ENCODE peak calls at places on chromosomes 1 and 21, in nine cellular contexts. One of them, this sample, is unnamed.

GRCh38 chr21:35234725-35235124 is 185.6 kb upstream of the RUNX1 start:
- DNase-seq in RWPE2: no peak
- DNase-seq in AG10803: peak
- DNase-seq in hippocampal formation: no peak
- DNase-seq in LoVo: no peak
- DNase-seq in left ventricle myocardium superior: no peak
- DNase-seq in NCI-H146: no peak
- DNase-seq in NCI-H1105 treated with DMSO at 0.1 percent for 48 hours: no peak
- DNase-seq in stimulated activated naive CD8-positive, alpha-beta T cell treated with anti-CD3 and anti-CD28 coated beads, Interleukin-15, Interleukin-2, amounts not matched to agents 100 U/mL and 50 U/mL, for 24 hours: no peak
- DNase-seq in this sample: no peak

GRCh38 chr1:205834751-205835150 is 15.2 kb downstream of the PM20D1 start:
- DNase-seq in RWPE2: no peak
- DNase-seq in AG10803: no peak
- DNase-seq in hippocampal formation: no peak
- DNase-seq in LoVo: no peak
- DNase-seq in left ventricle myocardium superior: no peak
- DNase-seq in NCI-H146: no peak
- DNase-seq in NCI-H1105 treated with DMSO at 0.1 percent for 48 hours: no peak
- DNase-seq in stimulated activated naive CD8-positive, alpha-beta T cell treated with anti-CD3 and anti-CD28 coated beads, Interleukin-15, Interleukin-2, amounts not matched to agents 100 U/mL and 50 U/mL, for 24 hours: no peak
- DNase-seq in this sample: no peak

GRCh38 chr21:43866233-43866632 is 1.2 kb downstream of the AGPAT3 start:
- DNase-seq in RWPE2: no peak
- DNase-seq in AG10803: peak
- DNase-seq in hippocampal formation: peak
- DNase-seq in LoVo: peak
- DNase-seq in left ventricle myocardium superior: peak
- DNase-seq in NCI-H146: no peak
- DNase-seq in NCI-H1105 treated with DMSO at 0.1 percent for 48 hours: no peak
- DNase-seq in stimulated activated naive CD8-positive, alpha-beta T cell treated with anti-CD3 and anti-CD28 coated beads, Interleukin-15, Interleukin-2, amounts not matched to agents 100 U/mL and 50 U/mL, for 24 hours: peak
- DNase-seq in this sample: peak

GRCh38 chr1:75062111-75062510 is 72.1 kb upstream of the LHX8 start:
- DNase-seq in RWPE2: no peak
- DNase-seq in AG10803: no peak
- DNase-seq in hippocampal formation: no peak
- DNase-seq in LoVo: no peak
- DNase-seq in left ventricle myocardium superior: no peak
- DNase-seq in NCI-H146: no peak
- DNase-seq in NCI-H1105 treated with DMSO at 0.1 percent for 48 hours: no peak
- DNase-seq in stimulated activated naive CD8-positive, alpha-beta T cell treated with anti-CD3 and anti-CD28 coated beads, Interleukin-15, Interleukin-2, amounts not matched to agents 100 U/mL and 50 U/mL, for 24 hours: no peak
- DNase-seq in this sample: no peak

GRCh38 chr1:107659961-107660360 is 305.0 kb downstream of the VAV3 start:
- DNase-seq in RWPE2: no peak
- DNase-seq in AG10803: no peak
- DNase-seq in hippocampal formation: no peak
- DNase-seq in LoVo: no peak
- DNase-seq in left ventricle myocardium superior: no peak
- DNase-seq in NCI-H146: no peak
- DNase-seq in NCI-H1105 treated with DMSO at 0.1 percent for 48 hours: no peak
- DNase-seq in stimulated activated naive CD8-positive, alpha-beta T cell treated with anti-CD3 and anti-CD28 coated beads, Interleukin-15, Interleukin-2, amounts not matched to agents 100 U/mL and 50 U/mL, for 24 hours: no peak
- DNase-seq in this sample: no peak

GRCh38 chr1:43083375-43083774 is 88.7 kb downstream of the EBNA1BP2 start:
- DNase-seq in RWPE2: no peak
- DNase-seq in AG10803: no peak
- DNase-seq in hippocampal formation: no peak
- DNase-seq in LoVo: no peak
- DNase-seq in left ventricle myocardium superior: no peak
- DNase-seq in NCI-H146: no peak
- DNase-seq in NCI-H1105 treated with DMSO at 0.1 percent for 48 hours: no peak
- DNase-seq in stimulated activated naive CD8-positive, alpha-beta T cell treated with anti-CD3 and anti-CD28 coated beads, Interleukin-15, Interleukin-2, amounts not matched to agents 100 U/mL and 50 U/mL, for 24 hours: no peak
- DNase-seq in this sample: no peak

GRCh38 chr1:239044829-239045228 is 341.5 kb upstream of the CHRM3 start:
- DNase-seq in RWPE2: no peak
- DNase-seq in AG10803: no peak
- DNase-seq in hippocampal formation: no peak
- DNase-seq in LoVo: no peak
- DNase-seq in left ventricle myocardium superior: no peak
- DNase-seq in NCI-H146: no peak
- DNase-seq in NCI-H1105 treated with DMSO at 0.1 percent for 48 hours: no peak
- DNase-seq in stimulated activated naive CD8-positive, alpha-beta T cell treated with anti-CD3 and anti-CD28 coated beads, Interleukin-15, Interleukin-2, amounts not matched to agents 100 U/mL and 50 U/mL, for 24 hours: no peak
- DNase-seq in this sample: no peak

GRCh38 chr1:204418174-204419063 is 6.8 kb upstream of the PPP1R15B start:
- DNase-seq in RWPE2: no peak
- DNase-seq in AG10803: peak
- DNase-seq in hippocampal formation: no peak
- DNase-seq in LoVo: peak
- DNase-seq in left ventricle myocardium superior: no peak
- DNase-seq in NCI-H146: no peak
- DNase-seq in NCI-H1105 treated with DMSO at 0.1 percent for 48 hours: no peak
- DNase-seq in stimulated activated naive CD8-positive, alpha-beta T cell treated with anti-CD3 and anti-CD28 coated beads, Interleukin-15, Interleukin-2, amounts not matched to agents 100 U/mL and 50 U/mL, for 24 hours: no peak
- DNase-seq in this sample: peak

GRCh38 chr1:23020731-23021130 is 1.5 kb downstream of the KDM1A start:
- DNase-seq in RWPE2: no peak
- DNase-seq in AG10803: no peak
- DNase-seq in hippocampal formation: no peak
- DNase-seq in LoVo: no peak
- DNase-seq in left ventricle myocardium superior: no peak
- DNase-seq in NCI-H146: no peak
- DNase-seq in NCI-H1105 treated with DMSO at 0.1 percent for 48 hours: no peak
- DNase-seq in stimulated activated naive CD8-positive, alpha-beta T cell treated with anti-CD3 and anti-CD28 coated beads, Interleukin-15, Interleukin-2, amounts not matched to agents 100 U/mL and 50 U/mL, for 24 hours: no peak
- DNase-seq in this sample: peak

GRCh38 chr1:81144240-81144639 is 656.5 kb upstream of the ADGRL2 start:
- DNase-seq in RWPE2: no peak
- DNase-seq in AG10803: peak
- DNase-seq in hippocampal formation: no peak
- DNase-seq in LoVo: no peak
- DNase-seq in left ventricle myocardium superior: no peak
- DNase-seq in NCI-H146: no peak
- DNase-seq in NCI-H1105 treated with DMSO at 0.1 percent for 48 hours: no peak
- DNase-seq in stimulated activated naive CD8-positive, alpha-beta T cell treated with anti-CD3 and anti-CD28 coated beads, Interleukin-15, Interleukin-2, amounts not matched to agents 100 U/mL and 50 U/mL, for 24 hours: no peak
- DNase-seq in this sample: no peak

GRCh38 chr1:35278886-35279554 is 10.5 kb downstream of the ZMYM4 start:
- DNase-seq in RWPE2: no peak
- DNase-seq in AG10803: peak
- DNase-seq in hippocampal formation: no peak
- DNase-seq in LoVo: no peak
- DNase-seq in left ventricle myocardium superior: no peak
- DNase-seq in NCI-H146: no peak
- DNase-seq in NCI-H1105 treated with DMSO at 0.1 percent for 48 hours: no peak
- DNase-seq in stimulated activated naive CD8-positive, alpha-beta T cell treated with anti-CD3 and anti-CD28 coated beads, Interleukin-15, Interleukin-2, amounts not matched to agents 100 U/mL and 50 U/mL, for 24 hours: no peak
- DNase-seq in this sample: peak

GRCh38 chr1:51627672-51628071 is 10.8 kb downstream of the OSBPL9 start:
- DNase-seq in RWPE2: no peak
- DNase-seq in AG10803: peak
- DNase-seq in hippocampal formation: peak
- DNase-seq in LoVo: no peak
- DNase-seq in left ventricle myocardium superior: no peak
- DNase-seq in NCI-H146: peak
- DNase-seq in NCI-H1105 treated with DMSO at 0.1 percent for 48 hours: no peak
- DNase-seq in stimulated activated naive CD8-positive, alpha-beta T cell treated with anti-CD3 and anti-CD28 coated beads, Interleukin-15, Interleukin-2, amounts not matched to agents 100 U/mL and 50 U/mL, for 24 hours: no peak
- DNase-seq in this sample: no peak

GRCh38 chr1:21126324-21126723 is 50.4 kb downstream of the EIF4G3 start:
- DNase-seq in RWPE2: no peak
- DNase-seq in AG10803: no peak
- DNase-seq in hippocampal formation: no peak
- DNase-seq in LoVo: no peak
- DNase-seq in left ventricle myocardium superior: no peak
- DNase-seq in NCI-H146: peak
- DNase-seq in NCI-H1105 treated with DMSO at 0.1 percent for 48 hours: peak
- DNase-seq in stimulated activated naive CD8-positive, alpha-beta T cell treated with anti-CD3 and anti-CD28 coated beads, Interleukin-15, Interleukin-2, amounts not matched to agents 100 U/mL and 50 U/mL, for 24 hours: no peak
- DNase-seq in this sample: no peak

GRCh38 chr1:107139833-107140702 is 771 bp upstream of the NTNG1 start:
- DNase-seq in RWPE2: peak
- DNase-seq in AG10803: peak
- DNase-seq in hippocampal formation: no peak
- DNase-seq in LoVo: no peak
- DNase-seq in left ventricle myocardium superior: peak
- DNase-seq in NCI-H146: peak
- DNase-seq in NCI-H1105 treated with DMSO at 0.1 percent for 48 hours: no peak
- DNase-seq in stimulated activated naive CD8-positive, alpha-beta T cell treated with anti-CD3 and anti-CD28 coated beads, Interleukin-15, Interleukin-2, amounts not matched to agents 100 U/mL and 50 U/mL, for 24 hours: peak
- DNase-seq in this sample: no peak

GRCh38 chr21:32423320-32423719 is 10.8 kb downstream of the EVA1C start:
- DNase-seq in RWPE2: no peak
- DNase-seq in AG10803: peak
- DNase-seq in hippocampal formation: no peak
- DNase-seq in LoVo: peak
- DNase-seq in left ventricle myocardium superior: no peak
- DNase-seq in NCI-H146: no peak
- DNase-seq in NCI-H1105 treated with DMSO at 0.1 percent for 48 hours: no peak
- DNase-seq in stimulated activated naive CD8-positive, alpha-beta T cell treated with anti-CD3 and anti-CD28 coated beads, Interleukin-15, Interleukin-2, amounts not matched to agents 100 U/mL and 50 U/mL, for 24 hours: no peak
- DNase-seq in this sample: no peak

GRCh38 chr21:42145569-42146250 is 73.2 kb upstream of the ABCG1 start:
- DNase-seq in RWPE2: no peak
- DNase-seq in AG10803: peak
- DNase-seq in hippocampal formation: peak
- DNase-seq in LoVo: peak
- DNase-seq in left ventricle myocardium superior: no peak
- DNase-seq in NCI-H146: peak
- DNase-seq in NCI-H1105 treated with DMSO at 0.1 percent for 48 hours: peak
- DNase-seq in stimulated activated naive CD8-positive, alpha-beta T cell treated with anti-CD3 and anti-CD28 coated beads, Interleukin-15, Interleukin-2, amounts not matched to agents 100 U/mL and 50 U/mL, for 24 hours: peak
- DNase-seq in this sample: peak

GRCh38 chr1:201649776-201650607 is 111.1 kb downstream of the NAV1 start:
- DNase-seq in RWPE2: peak
- DNase-seq in AG10803: peak
- DNase-seq in hippocampal formation: peak
- DNase-seq in LoVo: peak
- DNase-seq in left ventricle myocardium superior: peak
- DNase-seq in NCI-H146: peak
- DNase-seq in NCI-H1105 treated with DMSO at 0.1 percent for 48 hours: peak
- DNase-seq in stimulated activated naive CD8-positive, alpha-beta T cell treated with anti-CD3 and anti-CD28 coated beads, Interleukin-15, Interleukin-2, amounts not matched to agents 100 U/mL and 50 U/mL, for 24 hours: peak
- DNase-seq in this sample: peak

GRCh38 chr21:42143111-42143510 is 72.0 kb downstream of the UMODL1 start:
- DNase-seq in RWPE2: no peak
- DNase-seq in AG10803: no peak
- DNase-seq in hippocampal formation: no peak
- DNase-seq in LoVo: no peak
- DNase-seq in left ventricle myocardium superior: no peak
- DNase-seq in NCI-H146: no peak
- DNase-seq in NCI-H1105 treated with DMSO at 0.1 percent for 48 hours: no peak
- DNase-seq in stimulated activated naive CD8-positive, alpha-beta T cell treated with anti-CD3 and anti-CD28 coated beads, Interleukin-15, Interleukin-2, amounts not matched to agents 100 U/mL and 50 U/mL, for 24 hours: no peak
- DNase-seq in this sample: no peak

GRCh38 chr1:93715529-93716126 is 34.0 kb upstream of the BCAR3 start:
- DNase-seq in RWPE2: no peak
- DNase-seq in AG10803: no peak
- DNase-seq in hippocampal formation: no peak
- DNase-seq in LoVo: no peak
- DNase-seq in left ventricle myocardium superior: peak
- DNase-seq in NCI-H146: no peak
- DNase-seq in NCI-H1105 treated with DMSO at 0.1 percent for 48 hours: peak
- DNase-seq in stimulated activated naive CD8-positive, alpha-beta T cell treated with anti-CD3 and anti-CD28 coated beads, Interleukin-15, Interleukin-2, amounts not matched to agents 100 U/mL and 50 U/mL, for 24 hours: no peak
- DNase-seq in this sample: no peak

GRCh38 chr1:84855168-84855567 is 37.8 kb downstream of the LPAR3 start:
- DNase-seq in RWPE2: no peak
- DNase-seq in AG10803: peak
- DNase-seq in hippocampal formation: no peak
- DNase-seq in LoVo: no peak
- DNase-seq in left ventricle myocardium superior: no peak
- DNase-seq in NCI-H146: no peak
- DNase-seq in NCI-H1105 treated with DMSO at 0.1 percent for 48 hours: no peak
- DNase-seq in stimulated activated naive CD8-positive, alpha-beta T cell treated with anti-CD3 and anti-CD28 coated beads, Interleukin-15, Interleukin-2, amounts not matched to agents 100 U/mL and 50 U/mL, for 24 hours: no peak
- DNase-seq in this sample: no peak

GRCh38 chr1:233490488-233490887 is 123.4 kb upstream of the KCNK1 start:
- DNase-seq in RWPE2: no peak
- DNase-seq in AG10803: no peak
- DNase-seq in hippocampal formation: no peak
- DNase-seq in LoVo: no peak
- DNase-seq in left ventricle myocardium superior: no peak
- DNase-seq in NCI-H146: peak
- DNase-seq in NCI-H1105 treated with DMSO at 0.1 percent for 48 hours: peak
- DNase-seq in stimulated activated naive CD8-positive, alpha-beta T cell treated with anti-CD3 and anti-CD28 coated beads, Interleukin-15, Interleukin-2, amounts not matched to agents 100 U/mL and 50 U/mL, for 24 hours: no peak
- DNase-seq in this sample: no peak

GRCh38 chr21:39051561-39051949 is 131.7 kb downstream of the PSMG1 start:
- DNase-seq in RWPE2: no peak
- DNase-seq in AG10803: peak
- DNase-seq in hippocampal formation: no peak
- DNase-seq in LoVo: no peak
- DNase-seq in left ventricle myocardium superior: no peak
- DNase-seq in NCI-H146: no peak
- DNase-seq in NCI-H1105 treated with DMSO at 0.1 percent for 48 hours: no peak
- DNase-seq in stimulated activated naive CD8-positive, alpha-beta T cell treated with anti-CD3 and anti-CD28 coated beads, Interleukin-15, Interleukin-2, amounts not matched to agents 100 U/mL and 50 U/mL, for 24 hours: no peak
- DNase-seq in this sample: no peak

GRCh38 chr1:3128431-3129132 is 59.6 kb downstream of the PRDM16 start:
- DNase-seq in RWPE2: no peak
- DNase-seq in AG10803: no peak
- DNase-seq in hippocampal formation: no peak
- DNase-seq in LoVo: no peak
- DNase-seq in left ventricle myocardium superior: no peak
- DNase-seq in NCI-H146: no peak
- DNase-seq in NCI-H1105 treated with DMSO at 0.1 percent for 48 hours: no peak
- DNase-seq in stimulated activated naive CD8-positive, alpha-beta T cell treated with anti-CD3 and anti-CD28 coated beads, Interleukin-15, Interleukin-2, amounts not matched to agents 100 U/mL and 50 U/mL, for 24 hours: no peak
- DNase-seq in this sample: no peak

GRCh38 chr1:228308628-228309547 is 97.7 kb downstream of the TRIM11 start:
- DNase-seq in RWPE2: peak
- DNase-seq in AG10803: no peak
- DNase-seq in hippocampal formation: no peak
- DNase-seq in LoVo: no peak
- DNase-seq in left ventricle myocardium superior: peak
- DNase-seq in NCI-H146: no peak
- DNase-seq in NCI-H1105 treated with DMSO at 0.1 percent for 48 hours: no peak
- DNase-seq in stimulated activated naive CD8-positive, alpha-beta T cell treated with anti-CD3 and anti-CD28 coated beads, Interleukin-15, Interleukin-2, amounts not matched to agents 100 U/mL and 50 U/mL, for 24 hours: no peak
- DNase-seq in this sample: peak

GRCh38 chr1:165152727-165153126 is 203.8 kb downstream of the LMX1A start:
- DNase-seq in RWPE2: no peak
- DNase-seq in AG10803: no peak
- DNase-seq in hippocampal formation: no peak
- DNase-seq in LoVo: no peak
- DNase-seq in left ventricle myocardium superior: no peak
- DNase-seq in NCI-H146: no peak
- DNase-seq in NCI-H1105 treated with DMSO at 0.1 percent for 48 hours: peak
- DNase-seq in stimulated activated naive CD8-positive, alpha-beta T cell treated with anti-CD3 and anti-CD28 coated beads, Interleukin-15, Interleukin-2, amounts not matched to agents 100 U/mL and 50 U/mL, for 24 hours: no peak
- DNase-seq in this sample: no peak

GRCh38 chr1:114485286-114485685 is 25.7 kb downstream of the TRIM33 start:
- DNase-seq in RWPE2: no peak
- DNase-seq in AG10803: no peak
- DNase-seq in hippocampal formation: no peak
- DNase-seq in LoVo: no peak
- DNase-seq in left ventricle myocardium superior: no peak
- DNase-seq in NCI-H146: no peak
- DNase-seq in NCI-H1105 treated with DMSO at 0.1 percent for 48 hours: no peak
- DNase-seq in stimulated activated naive CD8-positive, alpha-beta T cell treated with anti-CD3 and anti-CD28 coated beads, Interleukin-15, Interleukin-2, amounts not matched to agents 100 U/mL and 50 U/mL, for 24 hours: no peak
- DNase-seq in this sample: no peak

GRCh38 chr1:184823080-184823479 is 68.4 kb upstream of the EDEM3 start:
- DNase-seq in RWPE2: no peak
- DNase-seq in AG10803: no peak
- DNase-seq in hippocampal formation: no peak
- DNase-seq in LoVo: no peak
- DNase-seq in left ventricle myocardium superior: no peak
- DNase-seq in NCI-H146: no peak
- DNase-seq in NCI-H1105 treated with DMSO at 0.1 percent for 48 hours: no peak
- DNase-seq in stimulated activated naive CD8-positive, alpha-beta T cell treated with anti-CD3 and anti-CD28 coated beads, Interleukin-15, Interleukin-2, amounts not matched to agents 100 U/mL and 50 U/mL, for 24 hours: no peak
- DNase-seq in this sample: no peak

GRCh38 chr21:42187976-42188653 is 30.8 kb upstream of the ABCG1 start:
- DNase-seq in RWPE2: no peak
- DNase-seq in AG10803: peak
- DNase-seq in hippocampal formation: peak
- DNase-seq in LoVo: no peak
- DNase-seq in left ventricle myocardium superior: peak
- DNase-seq in NCI-H146: no peak
- DNase-seq in NCI-H1105 treated with DMSO at 0.1 percent for 48 hours: no peak
- DNase-seq in stimulated activated naive CD8-positive, alpha-beta T cell treated with anti-CD3 and anti-CD28 coated beads, Interleukin-15, Interleukin-2, amounts not matched to agents 100 U/mL and 50 U/mL, for 24 hours: peak
- DNase-seq in this sample: no peak

GRCh38 chr1:223231581-223231980 is 88.5 kb upstream of the TLR5 start:
- DNase-seq in RWPE2: no peak
- DNase-seq in AG10803: no peak
- DNase-seq in hippocampal formation: no peak
- DNase-seq in LoVo: no peak
- DNase-seq in left ventricle myocardium superior: no peak
- DNase-seq in NCI-H146: no peak
- DNase-seq in NCI-H1105 treated with DMSO at 0.1 percent for 48 hours: no peak
- DNase-seq in stimulated activated naive CD8-positive, alpha-beta T cell treated with anti-CD3 and anti-CD28 coated beads, Interleukin-15, Interleukin-2, amounts not matched to agents 100 U/mL and 50 U/mL, for 24 hours: no peak
- DNase-seq in this sample: no peak

GRCh38 chr1:56715161-56715560 is 70.0 kb downstream of the PRKAA2 start:
- DNase-seq in RWPE2: no peak
- DNase-seq in AG10803: peak
- DNase-seq in hippocampal formation: no peak
- DNase-seq in LoVo: no peak
- DNase-seq in left ventricle myocardium superior: no peak
- DNase-seq in NCI-H146: no peak
- DNase-seq in NCI-H1105 treated with DMSO at 0.1 percent for 48 hours: no peak
- DNase-seq in stimulated activated naive CD8-positive, alpha-beta T cell treated with anti-CD3 and anti-CD28 coated beads, Interleukin-15, Interleukin-2, amounts not matched to agents 100 U/mL and 50 U/mL, for 24 hours: no peak
- DNase-seq in this sample: no peak

GRCh38 chr1:26774462-26774861 is 13.3 kb upstream of the PIGV start:
- DNase-seq in RWPE2: no peak
- DNase-seq in AG10803: no peak
- DNase-seq in hippocampal formation: no peak
- DNase-seq in LoVo: no peak
- DNase-seq in left ventricle myocardium superior: no peak
- DNase-seq in NCI-H146: no peak
- DNase-seq in NCI-H1105 treated with DMSO at 0.1 percent for 48 hours: no peak
- DNase-seq in stimulated activated naive CD8-positive, alpha-beta T cell treated with anti-CD3 and anti-CD28 coated beads, Interleukin-15, Interleukin-2, amounts not matched to agents 100 U/mL and 50 U/mL, for 24 hours: no peak
- DNase-seq in this sample: no peak

This sample was measured in K562.